ENCODE peak calls at places on chromosomes 3 and 15, in ten cellular contexts. R is Calu3; X is neural crest cell; J is glutamatergic neuron; Y is CD8-positive, alpha-beta T cell; I is tibial artery; F is HFF-Myc; G is AG04450; Q is upper lobe of right lung; B is AG10803. E is an unnamed sample.

GRCh38 chr3:141286856-141287255 is 55.2 kb downstream of the PXYLP1 start:
- DNase-seq in R (no peak), X (no peak), J (no peak), Y (no peak), I (peak; percentile 19), F (no peak), G (no peak), Q (no peak), B (no peak), E (no peak)

GRCh38 chr3:125083776-125084175 is 28.0 kb upstream of the HEG1 start:
- DNase-seq in R (no peak), X (no peak), J (no peak), Y (no peak), I (no peak), F (no peak), G (no peak), Q (no peak), B (peak; percentile 61), E (no peak)

GRCh38 chr3:138687236-138687635 is 78.7 kb downstream of the FAIM start:
- DNase-seq in R (no peak), X (no peak), J (no peak), Y (no peak), I (no peak), F (no peak), G (no peak), Q (no peak), B (no peak), E (no peak)

GRCh38 chr15:85440451-85440850 is 60.0 kb downstream of the AKAP13 start:
- DNase-seq in R (no peak), X (no peak), J (no peak), Y (no peak), I (no peak), F (no peak), G (no peak), Q (no peak), B (no peak), E (no peak)

GRCh38 chr3:192817506-192817905 is 90.2 kb upstream of the FGF12 start:
- DNase-seq in R (no peak), X (no peak), J (no peak), Y (no peak), I (no peak), F (no peak), G (no peak), Q (no peak), B (no peak), E (no peak)

GRCh38 chr3:50205719-50206276 is 727 bp downstream of the SLC38A3 start:
- DNase-seq in R (peak; percentile 41), X (no peak), J (no peak), Y (peak; percentile 29), I (no peak), F (no peak), G (no peak), Q (no peak), B (no peak), E (peak; percentile 32)

GRCh38 chr15:41689834-41690233 is 29.6 kb downstream of the MGA start:
- DNase-seq in R (no peak), X (no peak), J (no peak), Y (no peak), I (no peak), F (no peak), G (no peak), Q (no peak), B (no peak), E (no peak)

GRCh38 chr15:68055224-68055705 is 1.1 kb downstream of the PIAS1 start:
- DNase-seq in R (peak; percentile 29), X (no peak), J (no peak), Y (peak; percentile 59), I (no peak), F (no peak), G (no peak), Q (no peak), B (peak; percentile 43), E (peak; percentile 19)

GRCh38 chr15:60555814-60556213 is 76.9 kb upstream of the ICE2 start:
- DNase-seq in R (no peak), X (no peak), J (no peak), Y (no peak), I (no peak), F (no peak), G (no peak), Q (no peak), B (no peak), E (no peak)

GRCh38 chr3:81728766-81729544 is 32.5 kb downstream of the GBE1 start:
- DNase-seq in R (no peak), X (no peak), J (no peak), Y (no peak), I (no peak), F (no peak), G (no peak), Q (no peak), B (peak; percentile 66), E (no peak)

GRCh38 chr3:30059240-30059639 is 547.2 kb upstream of the TGFBR2 start:
- DNase-seq in R (no peak), X (no peak), J (no peak), Y (no peak), I (no peak), F (no peak), G (no peak), Q (no peak), B (no peak), E (no peak)

GRCh38 chr15:68829068-68829467 is 8.4 kb upstream of the ANP32A start:
- DNase-seq in R (peak; percentile 15), X (no peak), J (no peak), Y (peak; percentile 21), I (no peak), F (no peak), G (no peak), Q (no peak), B (no peak), E (peak; percentile 11)

GRCh38 chr3:156605686-156606605 is 51.0 kb upstream of the SSR3 start:
- DNase-seq in R (peak; percentile 60), X (peak; percentile 24), J (peak; percentile 30), Y (no peak), I (peak; percentile 72), F (no peak), G (no peak), Q (peak; percentile 90), B (peak; percentile 78), E (peak; percentile 14)

GRCh38 chr3:151213881-151214280 is 10.9 kb upstream of the GPR171 start:
- DNase-seq in R (no peak), X (no peak), J (no peak), Y (no peak), I (no peak), F (no peak), G (no peak), Q (no peak), B (no peak), E (no peak)

GRCh38 chr15:66050264-66050663 is 181.0 kb downstream of the RAB11A start:
- DNase-seq in R (no peak), X (no peak), J (no peak), Y (no peak), I (no peak), F (no peak), G (no peak), Q (no peak), B (no peak), E (no peak)

GRCh38 chr3:4988815-4989648 is 9.8 kb downstream of the BHLHE40 start:
- DNase-seq in R (no peak), X (no peak), J (no peak), Y (no peak), I (peak; percentile 84), F (no peak), G (no peak), Q (no peak), B (no peak), E (no peak)
- TF ChIP-seq CTCF in R (no peak), X (no peak), J (no peak), Y (no peak), I (no peak), F (no peak), G (no peak), Q (no peak), B (no peak), E (no peak)

DNA sequence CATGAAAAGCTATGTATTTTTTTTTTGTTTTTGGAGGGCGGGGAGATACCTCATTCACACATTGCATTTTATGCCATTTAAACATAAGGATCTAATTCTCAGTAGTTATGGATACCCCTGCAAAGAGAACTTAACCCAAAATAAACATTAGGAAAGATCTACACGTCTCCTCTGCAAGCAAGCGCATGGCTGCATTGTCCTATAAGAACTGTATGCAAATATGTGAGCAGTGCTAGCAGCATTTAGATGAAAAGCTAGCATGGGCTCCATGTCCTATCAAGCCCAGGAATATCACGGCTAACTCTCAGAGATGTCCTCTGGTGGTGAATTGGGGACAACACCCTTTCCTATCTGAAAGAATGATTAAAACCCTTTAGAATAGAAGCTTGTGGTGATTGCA is 292.8 kb downstream of the MEX3B start:
- DNase-seq in R (no peak), X (no peak), J (no peak), Y (no peak), I (no peak), F (no peak), G (no peak), Q (no peak), B (no peak), E (no peak)
- TF ChIP-seq CTCF in R (no peak), X (peak; percentile 16), J (no peak), Y (no peak), I (no peak), F (no peak), G (peak; percentile 19), Q (no peak), B (no peak), E (no peak)

GRCh38 chr3:158091526-158091925 is 14.7 kb downstream of the SHOX2 start:
- DNase-seq in R (no peak), X (no peak), J (no peak), Y (no peak), I (no peak), F (peak; percentile 88), G (no peak), Q (no peak), B (peak; percentile 55), E (no peak)
- TF ChIP-seq CTCF in R (no peak), X (peak; percentile 55), J (peak; percentile 29), Y (no peak), I (no peak), F (peak; percentile 49), G (peak; percentile 39), Q (peak; percentile 9), B (peak; percentile 46), E (no peak)

GRCh38 chr15:24676431-24676830 is 856 bp downstream of the NPAP1 start:
- DNase-seq in R (no peak), X (no peak), J (peak; percentile 23), Y (no peak), I (no peak), F (no peak), G (no peak), Q (no peak), B (no peak), E (no peak)

GRCh38 chr15:24675332-24676144 is at the start of gene NPAP1:
- DNase-seq in R (no peak), X (no peak), J (no peak), Y (no peak), I (no peak), F (no peak), G (no peak), Q (no peak), B (no peak), E (no peak)

GRCh38 chr15:24684313-24684712 is 8.7 kb downstream of the NPAP1 start:
- DNase-seq in R (no peak), X (no peak), J (no peak), Y (no peak), I (no peak), F (no peak), G (no peak), Q (no peak), B (no peak), E (no peak)

GRCh38 chr15:24683736-24684135 is 8.2 kb downstream of the NPAP1 start:
- DNase-seq in R (no peak), X (no peak), J (no peak), Y (no peak), I (no peak), F (no peak), G (no peak), Q (no peak), B (no peak), E (no peak)

GRCh38 chr15:24678485-24678884 is 2.9 kb downstream of the NPAP1 start:
- DNase-seq in R (no peak), X (no peak), J (no peak), Y (no peak), I (no peak), F (no peak), G (no peak), Q (no peak), B (no peak), E (no peak)
- TF ChIP-seq CTCF in R (no peak), X (no peak), J (no peak), Y (no peak), I (no peak), F (no peak), G (no peak), Q (no peak), B (no peak), E (no peak)

E was measured in endothelial cell.